ENCODE peak calls at places on chromosomes 4 and X, in nine cellular contexts. O is germinal center, B is right cardiac atrium, M is NCI-H2081, S is AG09319, Q is left cardiac atrium, H is omental fat pad, T is NCI-H446, G is WTC11. J is an unnamed sample.
A peak's percentile ranks its signal among the peaks of the same experiment; 100 is the strongest.

GRCh38 chr4:118254368-118254767 is 98.4 kb downstream of the PRSS12 start:
- DNase-seq in O (no peak), B (no peak), M (no peak), S (no peak), Q (no peak), H (no peak), T (no peak), G (no peak), J (no peak)

GRCh38 chrX:63686878-63687714 is 97.9 kb downstream of the ARHGEF9 start:
- DNase-seq in O (peak; percentile 10), B (no peak), M (peak; percentile 34), S (peak; percentile 5), Q (no peak), H (no peak), T (peak; percentile 7), G (peak; percentile 13), J (no peak)

GRCh38 chrX:153549807-153550206 is 32.4 kb downstream of the ATP2B3 start:
- DNase-seq in O (no peak), B (no peak), M (no peak), S (no peak), Q (no peak), H (no peak), T (no peak), G (peak; percentile 36), J (no peak)

GRCh38 chr4:172554588-172554987 is 614.0 kb upstream of the GALNT7 start:
- DNase-seq in O (no peak), B (no peak), M (no peak), S (no peak), Q (no peak), H (no peak), T (no peak), G (no peak), J (no peak)

GRCh38 chrX:23662853-23663252 is 4.4 kb upstream of the PRDX4 start:
- DNase-seq in O (peak; percentile 7), B (no peak), M (no peak), S (peak; percentile 10), Q (no peak), H (no peak), T (no peak), G (no peak), J (no peak)

GRCh38 chrX:150225266-150225665 is 137.9 kb upstream of the MAMLD1 start:
- DNase-seq in O (no peak), B (no peak), M (no peak), S (no peak), Q (no peak), H (no peak), T (no peak), G (no peak), J (no peak)

GRCh38 chrX:119512145-119512800 is 44.0 kb downstream of the SLC25A5 start:
- DNase-seq in O (peak; percentile 10), B (peak; percentile 62), M (peak; percentile 87), S (peak; percentile 31), Q (peak; percentile 39), H (no peak), T (peak; percentile 2), G (peak; percentile 61), J (peak; percentile 49)

GRCh38 chr4:181524455-181524854 is 718.7 kb upstream of the TENM3 start:
- DNase-seq in O (no peak), B (no peak), M (peak; percentile 40), S (no peak), Q (no peak), H (no peak), T (no peak), G (no peak), J (no peak)

GRCh38 chr4:21380861-21381260 is 567.7 kb downstream of the KCNIP4 start:
- DNase-seq in O (no peak), B (no peak), M (peak; percentile 13), S (no peak), Q (no peak), H (no peak), T (no peak), G (no peak), J (no peak)

GRCh38 chr4:122783301-122784215 is 43.1 kb upstream of the FGF2 start:
- DNase-seq in O (no peak), B (peak; percentile 82), M (no peak), S (peak; percentile 60), Q (peak; percentile 77), H (no peak), T (no peak), G (peak; percentile 78), J (no peak)

GRCh38 chrX:51608071-51608470 is 10.6 kb downstream of the CENPVL3 start:
- DNase-seq in O (peak; percentile 2), B (no peak), M (no peak), S (no peak), Q (no peak), H (no peak), T (no peak), G (no peak), J (no peak)

GRCh38 chr4:119261986-119262385 is 49.5 kb downstream of the USP53 start:
- DNase-seq in O (no peak), B (no peak), M (no peak), S (no peak), Q (no peak), H (no peak), T (no peak), G (no peak), J (no peak)

GRCh38 chrX:153055827-153056748 is at the start of gene PNMA3:
- DNase-seq in O (no peak), B (peak; percentile 67), M (no peak), S (no peak), Q (no peak), H (no peak), T (no peak), G (peak; percentile 20), J (no peak)

GRCh38 chr4:165016971-165017370 is 14.8 kb upstream of the TRIM60 start:
- DNase-seq in O (no peak), B (no peak), M (no peak), S (no peak), Q (no peak), H (no peak), T (no peak), G (peak; percentile 67), J (no peak)

GRCh38 chr4:120994521-120994920 is 72.0 kb upstream of the PRDM5 start:
- DNase-seq in O (no peak), B (no peak), M (no peak), S (no peak), Q (no peak), H (no peak), T (no peak), G (no peak), J (no peak)

GRCh38 chr4:54527532-54527931 is 130.2 kb upstream of the KIT start:
- DNase-seq in O (no peak), B (no peak), M (no peak), S (no peak), Q (no peak), H (no peak), T (no peak), G (peak; percentile 21), J (no peak)

GRCh38 chr4:161252520-161253141 is 911.2 kb downstream of the FSTL5 start:
- DNase-seq in O (peak; percentile 2), B (no peak), M (peak; percentile 12), S (no peak), Q (no peak), H (no peak), T (no peak), G (no peak), J (no peak)

GRCh38 chr4:186598686-186599085 is 43.3 kb upstream of the MTNR1A start:
- DNase-seq in O (no peak), B (no peak), M (no peak), S (no peak), Q (no peak), H (no peak), T (no peak), G (no peak), J (no peak)

GRCh38 chrX:50643525-50644137 is 170.4 kb downstream of the SHROOM4 start:
- DNase-seq in O (no peak), B (peak; percentile 70), M (no peak), S (no peak), Q (peak; percentile 71), H (no peak), T (no peak), G (no peak), J (no peak)

GRCh38 chrX:11591712-11592351 is 73.9 kb downstream of the ARHGAP6 start:
- DNase-seq in O (no peak), B (no peak), M (no peak), S (no peak), Q (no peak), H (no peak), T (no peak), G (no peak), J (no peak)

GRCh38 chr4:143653031-143653430 is 47.4 kb downstream of the FREM3 start:
- DNase-seq in O (no peak), B (no peak), M (no peak), S (no peak), Q (no peak), H (no peak), T (no peak), G (no peak), J (no peak)

GRCh38 chr4:54683616-54684346 is 26.0 kb downstream of the KIT start:
- DNase-seq in O (peak; percentile 56), B (peak; percentile 43), M (no peak), S (no peak), Q (no peak), H (no peak), T (no peak), G (peak; percentile 56), J (no peak)

GRCh38 chr4:142547974-142548373 is 298.1 kb downstream of the INPP4B start:
- DNase-seq in O (no peak), B (no peak), M (no peak), S (no peak), Q (no peak), H (no peak), T (peak; percentile 81), G (no peak), J (no peak)

J was measured in dorsolateral prefrontal cortex.